ENCODE peak calls at places on chromosomes 6 and 20, in seven cellular contexts. V, E, Y, Q, A, N and T are unnamed samples.

GRCh38 chr6:56246941-56247653 is at the start of gene COL21A1:
- DNase-seq in V (no peak), E (no peak), Y (peak; percentile 95), Q (no peak), A (peak; percentile 80), N (no peak), T (no peak)

GRCh38 chr6:96844530-96844929 is 7.3 kb upstream of the GPR63 start:
- DNase-seq in V (no peak), E (no peak), Y (no peak), Q (no peak), A (no peak), N (no peak), T (no peak)

GRCh38 chr6:16850332-16851022 is 89.2 kb upstream of the ATXN1 start:
- DNase-seq in V (no peak), E (no peak), Y (no peak), Q (no peak), A (peak; percentile 6), N (no peak), T (no peak)

GRCh38 chr6:112218563-112218962 is 35.8 kb downstream of the LAMA4 start:
- DNase-seq in V (no peak), E (no peak), Y (no peak), Q (no peak), A (no peak), N (peak; percentile 52), T (no peak)

GRCh38 chr6:124870611-124871201 is 91.5 kb upstream of the RNF217 start:
- DNase-seq in V (no peak), E (no peak), Y (no peak), Q (no peak), A (peak; percentile 63), N (peak; percentile 44), T (no peak)

GRCh38 chr20:34762031-34762555 is 57.9 kb downstream of the TP53INP2 start:
- DNase-seq in V (no peak), E (no peak), Y (no peak), Q (no peak), A (no peak), N (no peak), T (no peak)

GRCh38 chr20:6533828-6534388 is 233.6 kb upstream of the BMP2 start:
- DNase-seq in V (no peak), E (no peak), Y (no peak), Q (no peak), A (no peak), N (peak; percentile 90), T (no peak)

GRCh38 chr6:157880534-157880933 is 57.5 kb downstream of the SNX9 start:
- DNase-seq in V (no peak), E (no peak), Y (no peak), Q (no peak), A (peak; percentile 96), N (no peak), T (no peak)

GRCh38 chr20:56945057-56945456 is 316.0 kb downstream of the TFAP2C start:
- DNase-seq in V (no peak), E (no peak), Y (no peak), Q (no peak), A (no peak), N (no peak), T (peak; percentile 37)

GRCh38 chr6:155630085-155630484 is 174.4 kb upstream of the NOX3 start:
- DNase-seq in V (no peak), E (no peak), Y (no peak), Q (no peak), A (no peak), N (no peak), T (no peak)

GRCh38 chr6:133682506-133683290 is 206.2 kb upstream of the TCF21 start:
- DNase-seq in V (no peak), E (no peak), Y (no peak), Q (no peak), A (no peak), N (no peak), T (no peak)

GRCh38 chr20:49268600-49269365 is 9.1 kb downstream of the ZNFX1 start:
- DNase-seq in V (no peak), E (no peak), Y (no peak), Q (no peak), A (no peak), N (peak; percentile 79), T (no peak)

GRCh38 chr20:19770375-19770774 is 12.3 kb downstream of the RIN2 start:
- DNase-seq in V (no peak), E (no peak), Y (no peak), Q (no peak), A (peak; percentile 63), N (no peak), T (no peak)

GRCh38 chr6:119426619-119427018 is 77.1 kb upstream of the MAN1A1 start:
- DNase-seq in V (no peak), E (no peak), Y (no peak), Q (no peak), A (peak; percentile 93), N (peak; percentile 77), T (no peak)

GRCh38 chr6:106142876-106143431 is 56.8 kb downstream of the PRDM1 start:
- DNase-seq in V (no peak), E (no peak), Y (no peak), Q (no peak), A (peak; percentile 20), N (no peak), T (no peak)

GRCh38 chr6:72140795-72141194 is 254.4 kb downstream of the RIMS1 start:
- DNase-seq in V (no peak), E (no peak), Y (no peak), Q (no peak), A (peak; percentile 1), N (no peak), T (no peak)

GRCh38 chr6:85068221-85068620 is 303.8 kb upstream of the TBX18 start:
- DNase-seq in V (no peak), E (no peak), Y (no peak), Q (no peak), A (no peak), N (no peak), T (no peak)

GRCh38 chr6:41177287-41177686 is 14.4 kb upstream of the TREM2 start:
- DNase-seq in V (no peak), E (no peak), Y (no peak), Q (no peak), A (no peak), N (no peak), T (no peak)

GRCh38 chr6:37048851-37049734 is 43.6 kb downstream of the FGD2 start:
- DNase-seq in V (peak; percentile 71), E (peak; percentile 76), Y (no peak), Q (peak; percentile 75), A (no peak), N (peak; percentile 67), T (peak; percentile 83)

GRCh38 chr6:150418825-150419594 is 50.2 kb downstream of the IYD start:
- DNase-seq in V (peak; percentile 46), E (peak; percentile 60), Y (peak; percentile 61), Q (peak; percentile 56), A (peak; percentile 59), N (peak; percentile 19), T (peak; percentile 42)

GRCh38 chr6:41200296-41200900 is 551 bp downstream of the TREML2 start:
- DNase-seq in V (peak; percentile 35), E (peak; percentile 59), Y (no peak), Q (peak; percentile 29), A (no peak), N (peak; percentile 36), T (peak; percentile 6)

GRCh38 chr6:73382462-73383113 is 12.0 kb upstream of the DDX43 start:
- DNase-seq in V (no peak), E (no peak), Y (no peak), Q (no peak), A (no peak), N (no peak), T (no peak)

GRCh38 chr20:52004720-52005119 is 186.9 kb downstream of the ZFP64 start:
- DNase-seq in V (no peak), E (no peak), Y (no peak), Q (no peak), A (no peak), N (peak; percentile 85), T (no peak)

GRCh38 chr6:107396226-107396625 is 63.1 kb downstream of the PDSS2 start:
- DNase-seq in V (no peak), E (no peak), Y (no peak), Q (no peak), A (no peak), N (no peak), T (no peak)

GRCh38 chr20:57501461-57502330 is 23.2 kb downstream of the CTCFL start:
- DNase-seq in V (no peak), E (no peak), Y (peak; percentile 41), Q (no peak), A (peak; percentile 75), N (no peak), T (no peak)

GRCh38 chr20:36825374-36826104 is 50.4 kb upstream of the TLDC2 start:
- DNase-seq in V (no peak), E (no peak), Y (no peak), Q (no peak), A (no peak), N (peak; percentile 44), T (no peak)

GRCh38 chr20:24771651-24772061 is 177.4 kb upstream of the CST7 start:
- DNase-seq in V (no peak), E (no peak), Y (peak; percentile 22), Q (no peak), A (no peak), N (no peak), T (no peak)

GRCh38 chr6:75351570-75351969 is 67.0 kb upstream of the TMEM30A start:
- DNase-seq in V (no peak), E (no peak), Y (no peak), Q (no peak), A (no peak), N (no peak), T (no peak)

GRCh38 chr6:117481278-117481925 is 1.1 kb upstream of the DCBLD1 start:
- DNase-seq in V (no peak), E (no peak), Y (peak; percentile 36), Q (peak; percentile 22), A (peak; percentile 32), N (no peak), T (no peak)

GRCh38 chr20:25272223-25273000 is 24.5 kb downstream of the PYGB start:
- DNase-seq in V (no peak), E (no peak), Y (no peak), Q (no peak), A (no peak), N (no peak), T (no peak)